ENCODE peak calls at places on chromosome 9, in four cellular contexts. E, T, S and G are unnamed samples.

GRCh38 chr9:134315716-134316443 is 10.4 kb upstream of the RXRA start:
- DNase-seq in E (no peak), T (no peak), S (no peak), G (no peak)

GRCh38 chr9:2601785-2602378 is 19.7 kb upstream of the VLDLR start:
- DNase-seq in E (no peak), S (no peak), T (no peak), G (no peak)

GRCh38 chr9:133149130-133150015 is 14.3 kb downstream of the GBGT1 start:
- DNase-seq in E (peak), S (peak), T (peak), G (peak)

GRCh38 chr9:136238342-136238732 is 7.3 kb downstream of the QSOX2 start:
- DNase-seq in E (no peak), S (no peak), T (no peak), G (no peak)

GRCh38 chr9:112017878-112018277 is 121.3 kb downstream of the UGCG start:
- DNase-seq in E (no peak), S (no peak), T (no peak), G (no peak)

GRCh38 chr9:98657897-98658296 is 50.8 kb downstream of the GABBR2 start:
- DNase-seq in T (no peak), S (no peak), E (no peak), G (no peak)

GRCh38 chr9:115883467-115884329 is 269.9 kb upstream of the PAPPA start:
- DNase-seq in E (peak), T (no peak), S (no peak), G (peak)

GRCh38 chr9:135184661-135185459 is 97.4 kb downstream of the OLFM1 start:
- DNase-seq in T (peak), S (no peak), E (no peak), G (no peak)

GRCh38 chr9:106945727-106946690 is 83.0 kb downstream of the ZNF462 start:
- DNase-seq in E (no peak), S (no peak), T (no peak), G (no peak)

GRCh38 chr9:104025945-104026344 is 68.2 kb upstream of the SMC2 start:
- DNase-seq in E (no peak), S (no peak), T (no peak), G (no peak)

GRCh38 chr9:3492214-3492613 is 33.6 kb downstream of the RFX3 start:
- DNase-seq in S (no peak), E (no peak), T (no peak), G (no peak)

GRCh38 chr9:115018547-115019435 is 88.4 kb upstream of the TNFSF8 start:
- DNase-seq in E (no peak), T (no peak), S (no peak), G (no peak)

GRCh38 chr9:81868145-81868544 is 60.1 kb upstream of the SPATA31D4 start:
- DNase-seq in S (no peak), E (no peak), T (no peak), G (no peak)

GRCh38 chr9:101027733-101028345 is 688 bp upstream of the PLPPR1 start:
- DNase-seq in E (peak), S (no peak), T (no peak), G (no peak)

GRCh38 chr9:36136277-36136893 is at the start of gene GLIPR2:
- DNase-seq in T (peak), S (no peak), E (peak), G (peak)

GRCh38 chr9:123957731-123958130 is 27.8 kb upstream of the DENND1A start:
- DNase-seq in E (no peak), T (no peak), S (no peak), G (no peak)

GRCh38 chr9:503881-504852 is 289.5 kb downstream of the DOCK8 start:
- DNase-seq in S (peak), T (peak), E (peak), G (peak)

GRCh38 chr9:22129134-22129533 is 120.0 kb upstream of the CDKN2B start:
- DNase-seq in E (no peak), S (no peak), T (no peak), G (peak)

GRCh38 chr9:107613314-107613713 is 123.7 kb upstream of the KLF4 start:
- DNase-seq in T (no peak), E (no peak), S (no peak), G (no peak)

GRCh38 chr9:4793412-4794005 is 765 bp downstream of the RCL1 start:
- DNase-seq in T (no peak), S (no peak), E (no peak), G (no peak)

GRCh38 chr9:130713286-130713975 is 19.9 kb downstream of the EXOSC2 start:
- DNase-seq in E (no peak), T (peak), S (no peak), G (no peak)

GRCh38 chr9:109907400-109907799 is 127.4 kb downstream of the PALM2AKAP2 start:
- DNase-seq in S (no peak), E (no peak), T (no peak), G (no peak)

GRCh38 chr9:93896496-93897033 is 58.6 kb downstream of the BARX1 start:
- DNase-seq in S (no peak), E (no peak), T (no peak), G (no peak)

GRCh38 chr9:93896093-93896492 is 59.1 kb downstream of the BARX1 start:
- DNase-seq in S (peak), T (no peak), E (no peak), G (no peak)

GRCh38 chr9:93898026-93898425 is 57.1 kb downstream of the BARX1 start:
- DNase-seq in S (no peak), E (no peak), T (no peak), G (no peak)

GRCh38 chr9:93898502-93899426 is 56.4 kb downstream of the BARX1 start:
- DNase-seq in E (no peak), T (peak), S (peak), G (no peak)

GRCh38 chr9:93897075-93897970 is 57.8 kb downstream of the BARX1 start:
- DNase-seq in S (peak), E (no peak), T (no peak), G (no peak)
- TF ChIP-seq PHF8 in S (no peak), E (no peak), T (no peak), G (no peak)

GRCh38 chr9:20479419-20480155 is 142.7 kb downstream of the MLLT3 start:
- DNase-seq in E (no peak), S (no peak), T (no peak), G (no peak)
- TF ChIP-seq PHF8 in E (no peak), S (no peak), T (no peak), G (no peak)

GRCh38 chr9:113783475-113783874 is 92.6 kb upstream of the ZNF618 start:
- DNase-seq in S (no peak), E (no peak), T (no peak), G (no peak)

GRCh38 chr9:113781381-113781780 is 94.7 kb upstream of the ZNF618 start:
- DNase-seq in S (peak), T (no peak), E (no peak), G (no peak)

GRCh38 chr9:113787871-113788270 is 88.2 kb upstream of the ZNF618 start:
- DNase-seq in T (peak), S (no peak), E (no peak), G (no peak)

DNA sequence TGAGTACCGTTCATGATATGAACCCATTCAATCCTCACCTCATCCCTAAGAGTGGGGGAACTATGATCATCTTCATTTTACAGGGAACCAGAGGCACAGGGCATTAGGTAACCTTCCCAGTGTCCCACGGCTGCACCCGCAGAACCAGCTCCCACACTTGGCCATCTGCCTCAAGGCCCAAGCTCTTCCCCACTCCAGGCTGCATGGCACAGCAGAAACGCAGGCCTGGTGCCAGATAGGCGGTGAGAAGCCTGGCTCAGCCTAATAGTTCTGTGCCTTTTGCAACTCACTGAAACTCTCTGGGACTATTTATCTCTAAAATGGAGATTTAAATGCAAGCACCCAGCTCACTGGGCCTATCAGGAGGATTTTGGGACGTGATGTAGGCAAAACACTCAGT is 90.8 kb upstream of the ZNF618 start:
- DNase-seq in S (no peak), E (no peak), T (no peak), G (no peak)
- TF ChIP-seq PHF8 in S (no peak), E (no peak), T (no peak), G (no peak)

DNA sequence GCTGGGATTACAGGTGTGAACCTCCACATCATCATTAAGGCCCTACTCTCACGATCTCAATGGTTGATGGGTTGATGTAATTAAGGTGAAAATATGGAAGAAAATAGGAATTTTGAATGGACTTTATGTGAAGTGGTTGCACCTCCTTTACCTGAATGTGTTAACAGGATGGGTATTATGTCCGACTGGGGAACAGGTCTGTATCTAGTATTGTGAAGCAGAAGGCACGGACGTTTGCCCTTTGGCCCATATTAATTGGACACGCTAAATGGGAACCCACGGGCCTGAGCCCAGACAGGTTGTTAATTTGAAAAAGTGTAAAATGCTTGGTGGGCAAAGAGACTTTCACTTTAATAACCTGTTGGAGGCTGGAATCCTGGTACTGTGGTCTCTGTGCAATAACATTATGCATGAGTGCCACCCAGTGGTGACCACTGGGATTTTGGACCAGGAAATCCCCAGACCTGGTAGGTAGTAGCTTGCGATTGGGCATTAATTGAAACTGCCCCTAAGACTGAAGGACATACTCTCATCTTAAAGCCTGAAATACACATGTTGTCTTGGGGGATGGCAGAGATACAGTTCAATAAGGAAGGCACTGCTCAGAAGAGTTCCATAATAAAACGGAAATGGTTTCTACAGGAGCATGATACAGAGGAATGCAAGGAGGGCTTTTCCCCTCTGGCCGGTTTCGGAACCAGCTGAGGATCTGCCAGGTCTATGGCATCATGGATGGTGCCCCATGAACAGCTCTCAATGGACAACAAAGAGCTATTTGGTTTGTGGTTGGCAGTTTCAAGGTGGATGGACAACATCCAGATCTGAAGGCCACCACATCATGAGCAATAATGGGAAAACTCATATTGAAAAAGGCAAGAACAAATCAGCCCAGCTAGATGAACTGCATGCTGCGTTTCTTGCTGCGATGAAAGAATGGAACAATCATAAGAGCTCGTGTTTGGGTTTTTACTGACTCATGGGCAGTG is 26.2 kb upstream of the BICD2 start:
- DNase-seq in E (peak), S (peak), T (peak), G (peak)
- TF ChIP-seq PHF8 in E (no peak), S (no peak), T (no peak), G (no peak)

DNA sequence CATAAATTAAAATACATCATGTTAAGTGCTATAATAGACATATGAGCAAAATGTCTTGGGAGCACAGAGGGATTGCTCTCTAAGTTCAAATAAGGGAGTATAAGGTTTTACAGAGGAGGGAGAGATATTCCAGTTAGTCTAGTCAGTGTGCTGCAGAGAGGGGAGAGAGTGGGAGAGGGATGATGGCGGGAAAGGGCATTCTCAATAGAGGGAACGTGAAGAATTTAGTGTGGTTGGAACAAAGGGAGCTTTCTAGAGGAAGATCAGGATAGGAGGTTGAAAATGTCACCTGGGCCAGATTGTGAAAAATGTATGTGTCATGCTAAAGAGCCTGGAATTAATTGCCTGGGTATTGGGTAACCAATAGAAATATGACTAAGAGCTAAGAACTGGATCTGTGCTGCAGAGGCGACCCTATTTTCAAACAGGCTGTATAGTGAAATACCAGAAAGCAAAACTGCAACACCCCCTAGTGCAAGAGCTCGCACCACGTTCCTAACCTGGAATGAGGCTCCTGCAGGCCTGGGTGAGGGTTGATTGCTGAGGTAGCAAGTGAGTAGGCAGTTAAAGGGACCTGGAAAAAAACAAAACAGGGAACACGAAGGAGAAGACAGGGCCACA is 791.8 kb upstream of the C9orf72 start:
- DNase-seq in E (no peak), T (no peak), S (peak), G (no peak)
- TF ChIP-seq PHF8 in E (no peak), T (no peak), S (no peak), G (no peak)

DNA sequence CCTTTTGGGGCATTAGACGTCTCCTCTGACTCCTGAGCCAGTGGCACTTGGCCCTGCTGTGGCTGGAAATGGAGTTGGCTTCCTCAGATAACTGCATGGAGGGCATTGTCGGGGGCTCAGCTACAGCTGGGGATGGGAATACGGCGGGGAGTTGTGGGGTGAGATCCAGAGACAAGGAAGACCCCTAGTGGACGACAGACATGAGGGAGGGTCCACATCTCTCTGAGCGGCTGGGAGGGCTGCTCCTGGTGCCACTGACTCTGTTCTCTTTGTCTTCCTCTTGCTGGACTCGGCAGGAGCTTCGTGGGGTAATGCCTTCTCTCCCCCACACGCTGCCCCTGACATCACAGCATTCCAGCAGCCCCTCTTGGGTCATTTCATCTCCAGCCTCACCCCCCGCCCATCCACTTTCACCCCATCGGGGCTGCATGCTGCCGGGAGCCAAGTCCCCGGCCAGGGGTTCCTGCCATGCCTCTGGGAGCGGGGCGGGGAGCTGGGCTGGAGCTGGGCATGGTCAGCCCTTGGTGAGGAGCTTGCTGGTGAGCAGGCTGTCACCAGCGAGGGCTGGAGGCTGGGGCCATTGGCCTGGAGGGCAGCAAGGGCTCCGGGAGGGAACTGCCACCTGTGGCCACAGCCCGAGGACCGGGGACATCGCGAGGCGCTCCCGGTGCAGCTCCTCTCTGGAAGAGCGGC is 172.3 kb downstream of the CACNA1B start:
- DNase-seq in E (no peak), S (peak), T (no peak), G (no peak)
- TF ChIP-seq PHF8 in E (no peak), S (no peak), T (no peak), G (no peak)

GRCh38 chr9:70066418-70066817 is 22.8 kb downstream of the MAMDC2 start:
- DNase-seq in E (no peak), T (no peak), S (no peak), G (no peak)
- TF ChIP-seq PHF8 in E (no peak), T (no peak), S (no peak), G (no peak)